ENCODE peak calls at places on chromosomes 4 and X, in eight cellular contexts. Y is CD8-positive, alpha-beta T cell; S is left lung; G is transverse colon; N is Panc1; F is fibroblast of lung; R is HL-60; X is IMR-90. Z is an unnamed sample.

GRCh38 chr4:6019316-6020263 is 1.4 kb upstream of the C4orf50 start:
- DNase-seq in Y (no peak), S (no peak), G (peak), N (peak), F (peak), R (peak), X (peak), Z (peak)

GRCh38 chr4:84673475-84674230 is 90.7 kb downstream of the CDS1 start:
- DNase-seq in Y (no peak), S (no peak), G (no peak), N (no peak), F (peak), R (no peak), X (peak), Z (peak)

GRCh38 chrX:102129473-102129872 is 4.0 kb downstream of the TCEAL2 start:
- DNase-seq in Y (no peak), S (no peak), G (no peak), N (no peak), F (no peak), R (no peak), X (peak), Z (no peak)

GRCh38 chr4:52780206-52780605 is 29.0 kb upstream of the ERVMER34-1 start:
- DNase-seq in Y (no peak), S (no peak), G (no peak), N (no peak), F (peak), R (no peak), X (peak), Z (peak)

GRCh38 chr4:724131-724530 is 18.5 kb downstream of the PCGF3 start:
- DNase-seq in Y (no peak), S (no peak), G (peak), N (no peak), F (no peak), R (no peak), X (no peak), Z (no peak)

GRCh38 chr4:99504804-99505502 is 5.9 kb upstream of the C4orf17 start:
- DNase-seq in Y (no peak), S (no peak), G (no peak), N (no peak), F (no peak), R (peak), X (no peak), Z (no peak)

GRCh38 chr4:159103406-159104131 is 690 bp downstream of the RAPGEF2 start:
- DNase-seq in Y (peak), S (peak), G (peak), N (no peak), F (peak), R (peak), X (peak), Z (no peak)

GRCh38 chrX:19548279-19548678 is 33.0 kb upstream of the MAP3K15 start:
- DNase-seq in Y (no peak), S (no peak), G (no peak), N (no peak), F (no peak), R (no peak), X (no peak), Z (no peak)

GRCh38 chr4:61992351-61992750 is 792.2 kb downstream of the ADGRL3 start:
- DNase-seq in Y (no peak), S (no peak), G (no peak), N (no peak), F (no peak), R (no peak), X (no peak), Z (no peak)

GRCh38 chrX:19840899-19841648 is 46.3 kb downstream of the SH3KBP1 start:
- DNase-seq in Y (no peak), S (no peak), G (no peak), N (no peak), F (peak), R (peak), X (no peak), Z (no peak)

GRCh38 chr4:77052352-77052751 is 23.4 kb downstream of the CCNI start:
- DNase-seq in Y (peak), S (peak), G (peak), N (no peak), F (peak), R (peak), X (peak), Z (no peak)

GRCh38 chr4:40199179-40199670 is 2.4 kb downstream of the RHOH start:
- DNase-seq in Y (no peak), S (no peak), G (no peak), N (no peak), F (no peak), R (no peak), X (no peak), Z (no peak)

GRCh38 chr4:51942108-51942832 is 77.9 kb downstream of the LRRC66 start:
- DNase-seq in Y (no peak), S (no peak), G (no peak), N (no peak), F (peak), R (no peak), X (no peak), Z (no peak)

GRCh38 chrX:68833448-68833805 is 4.6 kb downstream of the EFNB1 start:
- DNase-seq in Y (no peak), S (no peak), G (no peak), N (no peak), F (no peak), R (no peak), X (no peak), Z (no peak)

GRCh38 chr4:116632269-116632668 is 453.1 kb downstream of the TRAM1L1 start:
- DNase-seq in Y (no peak), S (no peak), G (no peak), N (no peak), F (no peak), R (no peak), X (no peak), Z (no peak)

GRCh38 chr4:9969526-9970398 is 51.5 kb downstream of the SLC2A9 start:
- DNase-seq in Y (no peak), S (no peak), G (no peak), N (no peak), F (peak), R (no peak), X (no peak), Z (no peak)

GRCh38 chrX:85544609-85545008 is 165.1 kb upstream of the POF1B start:
- DNase-seq in Y (no peak), S (no peak), G (no peak), N (no peak), F (no peak), R (no peak), X (no peak), Z (no peak)
- TF ChIP-seq CTCF in Y (peak), S (no peak), G (peak), N (peak), F (no peak), R (no peak), X (peak), Z (peak)

GRCh38 chr4:118967393-118967792 is 78.7 kb downstream of the SYNPO2 start:
- DNase-seq in Y (no peak), S (no peak), G (no peak), N (no peak), F (peak), R (no peak), X (peak), Z (no peak)

GRCh38 chr4:118968813-118969212 is 80.2 kb downstream of the SYNPO2 start:
- DNase-seq in Y (no peak), S (no peak), G (no peak), N (no peak), F (no peak), R (no peak), X (no peak), Z (no peak)

GRCh38 chr4:118972167-118972566 is 83.5 kb downstream of the SYNPO2 start:
- DNase-seq in Y (no peak), S (no peak), G (no peak), N (no peak), F (no peak), R (no peak), X (no peak), Z (no peak)

GRCh38 chr4:118968006-118968405 is 79.4 kb downstream of the SYNPO2 start:
- DNase-seq in Y (no peak), S (peak), G (peak), N (no peak), F (peak), R (peak), X (peak), Z (no peak)

DNA sequence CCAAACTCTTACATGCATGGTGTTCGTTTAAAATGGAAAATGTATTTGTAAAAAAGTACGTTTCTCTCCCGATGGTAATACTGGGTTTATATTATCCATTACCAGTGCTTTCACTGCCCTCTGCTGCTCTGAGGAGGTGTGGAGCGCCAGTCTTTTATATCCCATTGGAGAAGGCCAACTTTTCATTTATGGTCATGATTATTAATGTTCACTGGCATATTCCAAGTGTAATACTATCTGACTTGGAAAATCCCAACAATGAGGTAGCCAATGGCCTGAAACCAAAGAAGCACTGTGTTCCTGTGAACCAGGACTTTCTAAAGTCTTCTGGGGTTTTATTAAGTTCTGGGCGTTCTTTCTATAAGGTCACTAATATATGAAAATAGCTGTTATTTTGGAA is 80.7 kb downstream of the SYNPO2 start:
- DNase-seq in Y (no peak), S (peak), G (peak), N (no peak), F (peak), R (peak), X (peak), Z (no peak)
- H3K4me3 ChIP-seq in Y (no peak), S (no peak), G (no peak), N (no peak), F (no peak), R (no peak), X (no peak), Z (no peak)

DNA sequence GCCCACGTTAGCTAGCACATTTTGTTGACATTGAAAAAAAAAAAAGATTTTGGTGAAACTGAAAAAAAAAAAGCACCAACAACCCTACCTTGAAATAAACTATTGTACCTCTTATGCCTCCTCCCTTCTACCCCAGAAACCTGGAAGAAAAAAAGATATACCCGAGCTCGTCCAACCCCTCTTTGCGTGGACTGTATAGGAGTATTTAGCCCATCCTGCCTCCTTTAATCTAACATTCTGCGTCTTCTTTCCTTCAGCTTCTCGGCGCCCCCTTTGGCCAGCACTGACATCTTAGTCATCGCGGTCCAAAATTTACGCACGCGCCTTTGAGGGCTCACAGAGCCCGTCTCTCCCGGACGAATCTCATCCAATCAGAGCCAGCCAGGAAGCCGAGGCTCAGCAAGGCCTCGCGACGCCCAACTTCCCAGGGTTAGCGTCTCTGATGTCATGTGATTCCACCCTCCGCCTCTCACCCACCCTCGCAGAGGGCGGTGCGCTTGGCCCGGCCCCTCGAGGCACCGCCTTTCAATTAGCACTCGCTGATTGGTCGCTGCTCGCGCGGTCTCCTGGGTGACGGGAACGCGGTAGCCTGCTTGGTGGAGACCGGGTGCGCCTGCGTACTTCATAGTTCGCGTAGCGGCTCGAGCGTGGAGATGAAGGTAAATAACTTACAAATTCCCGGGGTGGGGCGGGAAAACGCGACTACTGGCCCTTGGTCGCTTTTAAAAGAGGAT is at the start of gene WDR19:
- DNase-seq in Y (peak), S (peak), G (peak), N (peak), F (peak), R (peak), X (peak), Z (peak)
- H3K27ac ChIP-seq in Y (peak), S (peak), G (peak), N (peak), F (peak), R (peak), X (peak), Z (peak)

DNA sequence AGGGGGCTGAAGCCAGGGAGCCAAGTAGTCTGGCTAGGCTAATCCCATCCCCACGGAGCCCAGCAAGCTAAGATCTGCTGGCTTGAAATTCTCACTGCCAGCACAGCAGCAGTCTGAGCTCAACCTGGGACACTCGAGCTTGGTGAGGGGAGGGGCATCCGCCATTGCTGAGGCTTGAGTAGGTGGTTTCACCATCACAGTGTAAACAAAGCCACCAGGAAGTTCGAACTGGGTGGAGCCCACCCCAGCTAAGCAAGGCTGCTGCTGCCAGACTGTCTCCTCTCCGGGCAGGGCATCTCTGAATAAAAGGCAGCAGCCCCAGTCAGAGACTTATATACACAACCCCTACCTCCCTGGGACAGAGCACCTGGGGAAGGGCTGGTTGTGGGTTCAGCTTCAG is 639.6 kb downstream of the IQCM start:
- DNase-seq in Y (no peak), S (peak), G (peak), N (no peak), F (peak), R (no peak), X (no peak), Z (no peak)
- TF ChIP-seq CTCF in Y (no peak), S (no peak), G (no peak), N (no peak), F (no peak), R (no peak), X (no peak), Z (no peak)

DNA sequence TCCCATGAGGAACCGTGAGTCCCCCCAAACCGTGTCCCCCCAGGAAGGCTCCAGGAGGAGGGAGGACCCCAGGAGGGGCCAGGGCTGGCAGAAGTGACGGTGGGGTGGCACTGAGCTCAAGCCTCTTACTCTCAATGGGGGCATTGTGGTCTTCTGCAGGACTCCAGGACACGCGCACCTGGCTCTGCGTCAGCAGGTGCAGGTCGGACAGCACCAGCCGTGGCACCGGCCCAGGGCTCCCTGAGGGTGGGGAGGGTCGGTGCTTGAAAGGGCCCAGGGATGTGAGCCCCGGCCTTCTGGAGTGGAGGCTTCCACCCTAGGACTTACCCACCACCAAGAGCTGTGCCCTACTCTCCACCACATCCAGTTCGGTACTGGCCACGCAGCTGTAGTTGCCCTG is 18.3 kb downstream of the L1CAM start:
- DNase-seq in Y (no peak), S (peak), G (no peak), N (no peak), F (no peak), R (no peak), X (no peak), Z (no peak)
- H3K4me3 ChIP-seq in Y (no peak), S (no peak), G (no peak), N (no peak), F (no peak), R (no peak), X (no peak), Z (no peak)

GRCh38 chr4:163915896-163916295 is 421.4 kb downstream of the TMA16 start:
- DNase-seq in Y (no peak), S (no peak), G (no peak), N (no peak), F (no peak), R (no peak), X (no peak), Z (no peak)

GRCh38 chr4:163911891-163912290 is 417.4 kb downstream of the TMA16 start:
- DNase-seq in Y (no peak), S (no peak), G (no peak), N (no peak), F (peak), R (no peak), X (no peak), Z (no peak)

DNA sequence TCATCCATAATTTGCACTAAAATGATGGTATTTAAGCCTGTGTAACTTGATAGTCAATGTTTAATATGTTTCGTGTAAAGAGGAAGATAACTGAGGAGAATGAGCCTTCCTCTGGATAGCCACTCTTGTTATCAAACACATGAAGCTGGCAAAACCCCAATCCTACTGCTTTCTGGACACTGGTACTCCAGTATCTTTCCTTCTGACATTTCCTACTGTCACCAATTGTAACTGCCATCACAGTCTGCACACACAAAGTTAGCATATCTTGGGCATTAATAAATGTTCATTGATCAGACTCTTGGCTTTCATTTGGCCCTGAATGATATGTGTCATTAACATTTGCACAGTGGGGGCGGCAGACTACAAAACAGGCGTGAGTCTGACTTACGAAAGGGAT is 419.1 kb downstream of the TMA16 start:
- DNase-seq in Y (no peak), S (no peak), G (no peak), N (no peak), F (no peak), R (no peak), X (no peak), Z (no peak)
- H3K27ac ChIP-seq in Y (no peak), S (no peak), G (no peak), N (no peak), F (no peak), R (no peak), X (no peak), Z (no peak)